ENCODE peak calls at places on chromosomes 1 and 21, in five cellular contexts. F, J, P, T and H are unnamed samples.

GRCh38 chr1:20445956-20446355 is 40.1 kb downstream of the CAMK2N1 start:
- DNase-seq in F (no peak), J (no peak), P (no peak), T (no peak), H (no peak)

GRCh38 chr1:229714964-229715603 is 89.0 kb downstream of the URB2 start:
- DNase-seq in F (no peak), J (peak; percentile 15), P (peak; percentile 8), T (peak; percentile 19), H (no peak)

GRCh38 chr1:212070720-212071302 is 35.3 kb downstream of the DTL start:
- DNase-seq in F (no peak), J (no peak), P (no peak), T (peak; percentile 80), H (peak; percentile 5)

GRCh38 chr1:228064741-228065542 is 17.6 kb upstream of the ARF1 start:
- DNase-seq in F (no peak), J (no peak), P (no peak), T (no peak), H (no peak)

GRCh38 chr1:116918714-116919357 is 9.1 kb downstream of the PTGFRN start:
- DNase-seq in F (no peak), J (no peak), P (no peak), T (no peak), H (peak; percentile 88)

GRCh38 chr1:177975588-177976495 is 6.0 kb upstream of the SEC16B start:
- DNase-seq in F (no peak), J (no peak), P (no peak), T (peak; percentile 30), H (peak; percentile 63)

GRCh38 chr1:93676424-93676823 is 5.2 kb downstream of the BCAR3 start:
- DNase-seq in F (peak; percentile 51), J (no peak), P (no peak), T (peak; percentile 80), H (no peak)

GRCh38 chr1:100860397-100860991 is 34.1 kb downstream of the EXTL2 start:
- DNase-seq in F (no peak), J (no peak), P (no peak), T (peak; percentile 84), H (no peak)

GRCh38 chr1:19665456-19666138 is 922 bp downstream of the HTR6 start:
- DNase-seq in F (no peak), J (no peak), P (no peak), T (no peak), H (no peak)

GRCh38 chr1:64478594-64479248 is 8.8 kb downstream of the CACHD1 start:
- DNase-seq in F (no peak), J (no peak), P (no peak), T (no peak), H (no peak)

GRCh38 chr1:226064816-226065248 is 2.3 kb downstream of the H3-3A start:
- DNase-seq in F (no peak), J (no peak), P (no peak), T (peak; percentile 79), H (no peak)

GRCh38 chr1:228332797-228333738 is 73.6 kb downstream of the TRIM11 start:
- DNase-seq in F (peak; percentile 29), J (no peak), P (no peak), T (no peak), H (no peak)

GRCh38 chr1:83970119-83970518 is 28.8 kb downstream of the TTLL7 start:
- DNase-seq in F (no peak), J (no peak), P (no peak), T (no peak), H (no peak)

GRCh38 chr1:159429074-159429861 is 2.7 kb upstream of the OR10J4 start:
- DNase-seq in F (no peak), J (no peak), P (no peak), T (no peak), H (no peak)

GRCh38 chr1:243921113-243921512 is 71.1 kb upstream of the AKT3 start:
- DNase-seq in F (no peak), J (no peak), P (no peak), T (no peak), H (no peak)

GRCh38 chr1:209565759-209566678 is 17.5 kb upstream of the CAMK1G start:
- DNase-seq in F (peak; percentile 61), J (peak; percentile 58), P (peak; percentile 66), T (peak; percentile 87), H (no peak)

GRCh38 chr1:119080586-119080985 is 59.9 kb downstream of the WARS2 start:
- DNase-seq in F (no peak), J (no peak), P (no peak), T (peak; percentile 97), H (no peak)

GRCh38 chr1:105138445-105138821 is 1388.7 kb downstream of the AMY1C start:
- DNase-seq in F (peak; percentile 51), J (no peak), P (no peak), T (no peak), H (no peak)

GRCh38 chr21:34726627-34727337 is 58.0 kb downstream of the CLIC6 start:
- DNase-seq in F (no peak), J (no peak), P (no peak), T (no peak), H (no peak)

GRCh38 chr1:96473791-96474452 is 247.7 kb upstream of the PTBP2 start:
- DNase-seq in F (no peak), J (no peak), P (no peak), T (peak; percentile 51), H (peak; percentile 46)

GRCh38 chr1:221693087-221693486 is 48.8 kb downstream of the DUSP10 start:
- DNase-seq in F (no peak), J (no peak), P (no peak), T (no peak), H (no peak)

GRCh38 chr1:50531027-50531426 is 107.8 kb upstream of the DMRTA2 start:
- DNase-seq in F (no peak), J (no peak), P (no peak), T (peak; percentile 43), H (no peak)

GRCh38 chr1:185570962-185571361 is 163.2 kb upstream of the HMCN1 start:
- DNase-seq in F (no peak), J (no peak), P (no peak), T (no peak), H (no peak)

GRCh38 chr1:34590211-34590623 is 164.6 kb upstream of the GJB5 start:
- DNase-seq in F (no peak), J (no peak), P (no peak), T (no peak), H (peak; percentile 7)

GRCh38 chr21:46021978-46022544 is 40.5 kb downstream of the COL6A1 start:
- DNase-seq in F (peak; percentile 82), J (no peak), P (no peak), T (peak; percentile 69), H (no peak)

GRCh38 chr21:42746593-42747266 is 93.3 kb downstream of the PDE9A start:
- DNase-seq in F (peak; percentile 61), J (no peak), P (no peak), T (no peak), H (no peak)

GRCh38 chr1:24643362-24644346 is 552 bp downstream of the SRRM1 start:
- DNase-seq in F (no peak), J (peak; percentile 34), P (no peak), T (no peak), H (no peak)

GRCh38 chr1:47439151-47440051 is 1.6 kb downstream of the FOXD2 start:
- DNase-seq in F (no peak), J (no peak), P (no peak), T (no peak), H (no peak)